ENCODE peak calls at places on chromosomes 7 and 10, in ten cellular contexts. One of them, this sample, is unnamed.

GRCh38 chr7:36982749-36983148 is 258.5 kb upstream of the AOAH start:
- DNase-seq in epithelial cell of esophagus: no peak
- DNase-seq in AG04450: no peak
- DNase-seq in astrocyte of the cerebellum: no peak
- DNase-seq in H9: no peak
- DNase-seq in NB4: no peak
- DNase-seq in GM12878: no peak
- DNase-seq in adrenal gland: no peak
- DNase-seq in Caco-2: no peak
- DNase-seq in fibroblast of villous mesenchyme: no peak
- DNase-seq in this sample: no peak

GRCh38 chr7:134695321-134695860 is 48.7 kb downstream of the BPGM start:
- DNase-seq in epithelial cell of esophagus: no peak
- DNase-seq in AG04450: no peak
- DNase-seq in astrocyte of the cerebellum: no peak
- DNase-seq in H9: no peak
- DNase-seq in NB4: no peak
- DNase-seq in GM12878: no peak
- DNase-seq in adrenal gland: peak
- DNase-seq in Caco-2: no peak
- DNase-seq in fibroblast of villous mesenchyme: peak
- DNase-seq in this sample: peak

GRCh38 chr10:69800109-69800508 is 1.6 kb upstream of the COL13A1 start:
- DNase-seq in epithelial cell of esophagus: peak
- DNase-seq in AG04450: peak
- DNase-seq in astrocyte of the cerebellum: peak
- DNase-seq in H9: peak
- DNase-seq in NB4: peak
- DNase-seq in GM12878: no peak
- DNase-seq in adrenal gland: peak
- DNase-seq in Caco-2: peak
- DNase-seq in fibroblast of villous mesenchyme: peak
- DNase-seq in this sample: peak

GRCh38 chr10:44786451-44786850 is 124.7 kb upstream of the TMEM72 start:
- DNase-seq in epithelial cell of esophagus: no peak
- DNase-seq in AG04450: peak
- DNase-seq in astrocyte of the cerebellum: peak
- DNase-seq in H9: no peak
- DNase-seq in NB4: no peak
- DNase-seq in GM12878: no peak
- DNase-seq in adrenal gland: peak
- DNase-seq in Caco-2: no peak
- DNase-seq in fibroblast of villous mesenchyme: peak
- DNase-seq in this sample: peak

GRCh38 chr10:130372222-130372621 is 236.0 kb downstream of the GLRX3 start:
- DNase-seq in epithelial cell of esophagus: no peak
- DNase-seq in AG04450: no peak
- DNase-seq in astrocyte of the cerebellum: no peak
- DNase-seq in H9: no peak
- DNase-seq in NB4: no peak
- DNase-seq in GM12878: no peak
- DNase-seq in adrenal gland: no peak
- DNase-seq in Caco-2: no peak
- DNase-seq in fibroblast of villous mesenchyme: no peak
- DNase-seq in this sample: no peak

GRCh38 chr7:135758531-135758932 is 9.9 kb upstream of the FAM180A start:
- DNase-seq in epithelial cell of esophagus: peak
- DNase-seq in AG04450: no peak
- DNase-seq in astrocyte of the cerebellum: no peak
- DNase-seq in H9: peak
- DNase-seq in NB4: no peak
- DNase-seq in GM12878: no peak
- DNase-seq in adrenal gland: peak
- DNase-seq in Caco-2: no peak
- DNase-seq in fibroblast of villous mesenchyme: peak
- DNase-seq in this sample: peak

GRCh38 chr10:76117949-76118348 is 686.5 kb downstream of the LRMDA start:
- DNase-seq in epithelial cell of esophagus: peak
- DNase-seq in AG04450: no peak
- DNase-seq in astrocyte of the cerebellum: no peak
- DNase-seq in H9: no peak
- DNase-seq in NB4: no peak
- DNase-seq in GM12878: no peak
- DNase-seq in adrenal gland: no peak
- DNase-seq in Caco-2: no peak
- DNase-seq in fibroblast of villous mesenchyme: peak
- DNase-seq in this sample: no peak

GRCh38 chr7:102395958-102396709 is at the start of gene PRKRIP1:
- DNase-seq in epithelial cell of esophagus: peak
- DNase-seq in AG04450: peak
- DNase-seq in astrocyte of the cerebellum: peak
- DNase-seq in H9: peak
- DNase-seq in NB4: peak
- DNase-seq in GM12878: peak
- DNase-seq in adrenal gland: peak
- DNase-seq in Caco-2: peak
- DNase-seq in fibroblast of villous mesenchyme: peak
- DNase-seq in this sample: peak

GRCh38 chr7:142412551-142413193 is 154.8 kb upstream of the PRSS58 start:
- DNase-seq in epithelial cell of esophagus: peak
- DNase-seq in AG04450: no peak
- DNase-seq in astrocyte of the cerebellum: peak
- DNase-seq in H9: peak
- DNase-seq in NB4: peak
- DNase-seq in GM12878: no peak
- DNase-seq in adrenal gland: no peak
- DNase-seq in Caco-2: no peak
- DNase-seq in fibroblast of villous mesenchyme: peak
- DNase-seq in this sample: peak

GRCh38 chr7:116525913-116526857 is 1.3 kb downstream of the CAV1 start:
- DNase-seq in epithelial cell of esophagus: peak
- DNase-seq in AG04450: peak
- DNase-seq in astrocyte of the cerebellum: peak
- DNase-seq in H9: peak
- DNase-seq in NB4: peak
- DNase-seq in GM12878: no peak
- DNase-seq in adrenal gland: peak
- DNase-seq in Caco-2: peak
- DNase-seq in fibroblast of villous mesenchyme: peak
- DNase-seq in this sample: peak

GRCh38 chr7:116526897-116527296 is 2.1 kb downstream of the CAV1 start:
- DNase-seq in epithelial cell of esophagus: peak
- DNase-seq in AG04450: no peak
- DNase-seq in astrocyte of the cerebellum: no peak
- DNase-seq in H9: no peak
- DNase-seq in NB4: no peak
- DNase-seq in GM12878: no peak
- DNase-seq in adrenal gland: no peak
- DNase-seq in Caco-2: no peak
- DNase-seq in fibroblast of villous mesenchyme: no peak
- DNase-seq in this sample: peak

GRCh38 chr7:116524221-116524608 is 621 bp upstream of the CAV1 start:
- DNase-seq in epithelial cell of esophagus: no peak
- DNase-seq in AG04450: no peak
- DNase-seq in astrocyte of the cerebellum: no peak
- DNase-seq in H9: no peak
- DNase-seq in NB4: no peak
- DNase-seq in GM12878: no peak
- DNase-seq in adrenal gland: no peak
- DNase-seq in Caco-2: no peak
- DNase-seq in fibroblast of villous mesenchyme: no peak
- DNase-seq in this sample: no peak

GRCh38 chr7:116525298-116525912 is 569 bp downstream of the CAV1 start:
- DNase-seq in epithelial cell of esophagus: peak
- DNase-seq in AG04450: no peak
- DNase-seq in astrocyte of the cerebellum: no peak
- DNase-seq in H9: peak
- DNase-seq in NB4: no peak
- DNase-seq in GM12878: no peak
- DNase-seq in adrenal gland: peak
- DNase-seq in Caco-2: peak
- DNase-seq in fibroblast of villous mesenchyme: no peak
- DNase-seq in this sample: peak

DNA sequence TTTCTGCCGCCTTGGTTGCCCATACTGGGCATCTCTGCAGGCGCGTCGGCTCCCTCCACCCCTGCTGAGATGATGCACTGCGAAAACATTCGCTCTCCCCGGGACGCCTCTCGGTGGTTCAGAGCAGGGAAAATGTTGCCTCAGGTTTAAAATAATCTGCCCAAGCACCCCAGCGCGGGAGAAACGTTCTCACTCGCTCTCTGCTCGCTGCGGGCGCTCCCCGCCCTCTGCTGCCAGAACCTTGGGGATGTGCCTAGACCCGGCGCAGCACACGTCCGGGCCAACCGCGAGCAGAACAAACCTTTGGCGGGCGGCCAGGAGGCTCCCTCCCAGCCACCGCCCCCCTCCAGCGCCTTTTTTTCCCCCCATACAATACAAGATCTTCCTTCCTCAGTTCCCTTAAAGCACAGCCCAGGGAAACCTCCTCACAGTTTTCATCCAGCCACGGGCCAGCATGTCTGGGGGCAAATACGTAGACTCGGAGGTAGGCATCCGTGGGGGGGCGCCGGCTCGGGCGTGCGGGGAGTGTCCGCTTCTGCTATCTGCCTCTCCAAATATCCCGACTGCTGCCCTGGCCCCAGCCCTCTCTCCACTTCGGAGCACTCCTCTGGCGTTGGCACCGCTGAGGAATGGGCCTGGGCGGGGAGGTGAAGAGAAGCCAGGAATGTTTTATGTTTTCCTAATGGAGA is at the start of gene CAV1:
- DNase-seq in epithelial cell of esophagus: peak
- DNase-seq in AG04450: peak
- DNase-seq in astrocyte of the cerebellum: peak
- DNase-seq in H9: peak
- DNase-seq in NB4: no peak
- DNase-seq in GM12878: no peak
- DNase-seq in adrenal gland: peak
- DNase-seq in Caco-2: peak
- DNase-seq in fibroblast of villous mesenchyme: peak
- DNase-seq in this sample: peak
- TF ChIP-seq CTCF in epithelial cell of esophagus: peak
- TF ChIP-seq CTCF in AG04450: peak
- TF ChIP-seq CTCF in astrocyte of the cerebellum: no peak
- TF ChIP-seq CTCF in H9: peak
- TF ChIP-seq CTCF in NB4: no peak
- TF ChIP-seq CTCF in GM12878: no peak
- TF ChIP-seq CTCF in adrenal gland: no peak
- TF ChIP-seq CTCF in Caco-2: no peak
- TF ChIP-seq CTCF in fibroblast of villous mesenchyme: peak
- TF ChIP-seq CTCF in this sample: peak

GRCh38 chr10:111098679-111099437 is 22.0 kb downstream of the ADRA2A start:
- DNase-seq in epithelial cell of esophagus: peak
- DNase-seq in AG04450: no peak
- DNase-seq in astrocyte of the cerebellum: no peak
- DNase-seq in H9: no peak
- DNase-seq in NB4: peak
- DNase-seq in GM12878: no peak
- DNase-seq in adrenal gland: no peak
- DNase-seq in Caco-2: no peak
- DNase-seq in fibroblast of villous mesenchyme: no peak
- DNase-seq in this sample: peak
- TF ChIP-seq CTCF in epithelial cell of esophagus: peak
- TF ChIP-seq CTCF in AG04450: peak
- TF ChIP-seq CTCF in astrocyte of the cerebellum: no peak
- TF ChIP-seq CTCF in H9: no peak
- TF ChIP-seq CTCF in NB4: peak
- TF ChIP-seq CTCF in GM12878: peak
- TF ChIP-seq CTCF in adrenal gland: no peak
- TF ChIP-seq CTCF in Caco-2: no peak
- TF ChIP-seq CTCF in fibroblast of villous mesenchyme: peak
- TF ChIP-seq CTCF in this sample: no peak

DNA sequence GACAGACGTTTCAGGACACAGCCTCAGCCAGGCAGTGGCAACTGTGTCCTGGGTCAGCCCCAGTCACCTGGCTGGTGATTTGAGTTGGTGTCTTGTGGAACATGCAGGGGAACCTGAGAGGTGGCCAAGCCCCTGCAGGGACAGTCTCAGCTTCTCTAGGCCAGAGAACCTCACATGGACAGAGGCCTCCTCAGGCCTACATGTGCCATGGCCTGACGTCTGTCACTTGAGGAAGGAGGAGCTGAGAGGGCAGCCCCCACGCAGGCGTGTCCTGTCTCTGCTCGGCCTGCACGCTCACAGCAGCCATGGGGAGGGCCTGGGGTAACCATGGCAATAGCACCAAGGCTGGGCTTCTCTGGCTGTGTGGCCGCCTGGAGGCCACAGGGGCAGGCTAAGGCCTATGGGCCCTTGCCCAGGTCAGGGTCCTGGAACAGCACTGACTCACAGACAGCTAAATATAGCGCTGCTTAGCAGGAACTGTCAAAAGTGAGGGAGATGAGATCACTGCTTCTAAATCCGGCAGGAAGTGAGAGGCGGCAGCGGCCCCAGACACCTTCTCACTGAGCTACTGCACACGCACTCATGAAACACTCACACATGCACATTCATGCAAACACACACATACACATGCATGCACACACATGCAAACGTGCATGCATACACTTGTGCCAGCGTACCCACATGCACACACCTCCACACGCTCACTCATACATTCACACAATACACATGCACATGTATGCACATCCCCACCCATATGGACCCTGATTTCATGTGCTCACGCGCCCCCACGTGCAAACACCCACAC is 57.0 kb downstream of the YKT6 start:
- DNase-seq in epithelial cell of esophagus: peak
- DNase-seq in AG04450: peak
- DNase-seq in astrocyte of the cerebellum: peak
- DNase-seq in H9: no peak
- DNase-seq in NB4: peak
- DNase-seq in GM12878: peak
- DNase-seq in adrenal gland: peak
- DNase-seq in Caco-2: no peak
- DNase-seq in fibroblast of villous mesenchyme: peak
- DNase-seq in this sample: peak
- TF ChIP-seq CTCF in epithelial cell of esophagus: no peak
- TF ChIP-seq CTCF in AG04450: no peak
- TF ChIP-seq CTCF in astrocyte of the cerebellum: no peak
- TF ChIP-seq CTCF in H9: no peak
- TF ChIP-seq CTCF in NB4: no peak
- TF ChIP-seq CTCF in GM12878: peak
- TF ChIP-seq CTCF in adrenal gland: peak
- TF ChIP-seq CTCF in Caco-2: no peak
- TF ChIP-seq CTCF in fibroblast of villous mesenchyme: no peak
- TF ChIP-seq CTCF in this sample: no peak

DNA sequence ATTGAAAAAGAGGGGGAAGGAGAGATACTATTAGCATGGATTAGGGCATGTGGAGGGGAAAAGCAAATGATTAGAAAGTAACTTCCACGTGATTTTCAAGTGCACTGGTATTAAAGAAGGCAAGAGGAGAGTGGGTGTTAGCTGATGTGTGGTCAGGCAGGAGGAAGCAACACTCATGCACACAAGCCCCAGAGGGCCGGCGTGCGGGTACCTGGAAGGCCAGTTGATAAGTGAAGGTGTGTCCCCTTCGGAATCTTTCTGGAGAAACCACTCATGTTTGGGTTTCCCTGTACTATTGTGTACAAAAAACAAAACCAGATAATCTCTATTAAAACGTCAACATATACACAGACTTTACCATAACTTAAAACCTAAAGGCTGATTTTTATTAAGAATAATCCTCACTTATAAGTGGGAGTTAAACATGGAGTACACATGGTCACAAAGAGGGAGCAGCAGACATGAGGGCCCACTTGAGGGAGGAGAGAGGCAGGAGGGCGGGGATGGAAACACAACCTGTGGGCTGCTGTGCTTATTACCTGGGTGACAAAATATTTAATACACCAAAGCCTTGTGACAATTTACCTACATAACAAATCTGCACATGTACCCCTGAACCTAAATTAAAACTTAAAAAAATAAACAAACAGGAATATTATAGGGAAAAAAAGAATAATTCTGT is 98.9 kb downstream of the SVIL start:
- DNase-seq in epithelial cell of esophagus: peak
- DNase-seq in AG04450: no peak
- DNase-seq in astrocyte of the cerebellum: no peak
- DNase-seq in H9: no peak
- DNase-seq in NB4: no peak
- DNase-seq in GM12878: no peak
- DNase-seq in adrenal gland: no peak
- DNase-seq in Caco-2: no peak
- DNase-seq in fibroblast of villous mesenchyme: no peak
- DNase-seq in this sample: no peak
- TF ChIP-seq CTCF in epithelial cell of esophagus: no peak
- TF ChIP-seq CTCF in AG04450: no peak
- TF ChIP-seq CTCF in astrocyte of the cerebellum: no peak
- TF ChIP-seq CTCF in H9: peak
- TF ChIP-seq CTCF in NB4: no peak
- TF ChIP-seq CTCF in GM12878: no peak
- TF ChIP-seq CTCF in adrenal gland: no peak
- TF ChIP-seq CTCF in Caco-2: no peak
- TF ChIP-seq CTCF in fibroblast of villous mesenchyme: no peak
- TF ChIP-seq CTCF in this sample: no peak

This sample was measured in cardiac fibroblast.